ENCODE peak calls at places on chromosome 2, in five cellular contexts. R, E, Q, M and D are unnamed samples.

GRCh38 chr2:152466925-152467676 is 132.1 kb downstream of the FMNL2 start:
- DNase-seq in M (no peak), R (no peak), E (peak; percentile 70), Q (no peak), D (peak; percentile 94)

GRCh38 chr2:70937866-70938579 is 2.3 kb downstream of the ATP6V1B1 start:
- DNase-seq in M (no peak), Q (peak; percentile 35), E (peak; percentile 44), R (peak; percentile 51), D (no peak)

GRCh38 chr2:192030289-192030688 is 164.4 kb downstream of the TMEFF2 start:
- DNase-seq in E (no peak), R (peak; percentile 32), Q (no peak), M (no peak), D (peak; percentile 55)

GRCh38 chr2:68834737-68835136 is 36.5 kb downstream of the BMP10 start:
- DNase-seq in E (no peak), M (no peak), R (no peak), Q (no peak), D (no peak)

GRCh38 chr2:160742679-160743078 is 249.1 kb upstream of the RBMS1 start:
- DNase-seq in E (no peak), Q (no peak), R (no peak), M (no peak), D (peak; percentile 37)

GRCh38 chr2:176683565-176684210 is 414.4 kb downstream of the MTX2 start:
- DNase-seq in M (no peak), R (no peak), Q (no peak), E (no peak), D (peak; percentile 2)

GRCh38 chr2:111119004-111119846 is 1.5 kb upstream of the BCL2L11 start:
- DNase-seq in M (peak; percentile 16), E (peak; percentile 68), Q (no peak), R (peak; percentile 43), D (no peak)

GRCh38 chr2:27096748-27097297 is 10.3 kb downstream of the KHK start:
- DNase-seq in R (no peak), E (no peak), Q (no peak), M (no peak), D (no peak)

GRCh38 chr2:109213646-109214417 is 84.8 kb downstream of the SH3RF3 start:
- DNase-seq in E (peak; percentile 62), Q (peak; percentile 96), M (peak; percentile 30), R (no peak), D (peak; percentile 41)
- H3K4me3 ChIP-seq in E (no peak overlapping the region), Q (no peak overlapping the region), M (no peak overlapping the region), R (no peak overlapping the region), D (no peak overlapping the region)

GRCh38 chr2:155223781-155224406 is 525.4 kb downstream of the KCNJ3 start:
- DNase-seq in Q (no peak), M (no peak), E (no peak), R (peak; percentile 40), D (peak; percentile 20)
- TF ChIP-seq CTCF in Q (peak; percentile 63), M (no peak), E (no peak), R (peak; percentile 75), D (peak; percentile 9)

GRCh38 chr2:134099273-134099672 is 154.6 kb upstream of the MGAT5 start:
- DNase-seq in Q (no peak), R (no peak), E (no peak), M (no peak), D (no peak)
- H3K4me3 ChIP-seq in Q (no peak overlapping the region), R (no peak overlapping the region), E (no peak overlapping the region), M (no peak overlapping the region), D (no peak overlapping the region)

DNA sequence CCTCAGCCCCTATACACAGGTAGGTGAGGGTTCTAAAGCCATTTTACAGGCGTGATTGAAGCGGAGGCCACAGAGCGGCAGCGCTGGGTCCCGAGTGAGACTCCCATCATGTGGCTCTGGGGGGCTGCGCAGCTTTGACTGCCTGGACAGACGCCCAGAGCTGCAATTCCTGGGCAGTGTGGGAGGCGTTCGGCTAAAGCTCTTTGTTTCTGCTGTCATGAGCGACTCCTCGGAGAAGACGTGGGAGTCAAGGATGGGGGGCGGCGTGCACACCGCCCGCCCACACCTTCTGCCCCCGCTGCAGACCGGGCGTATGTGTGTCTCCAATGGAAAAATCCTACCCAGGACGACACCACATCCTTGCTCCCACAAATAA is 867 bp upstream of the LBH start:
- DNase-seq in M (no peak), R (peak; percentile 47), Q (no peak), E (peak; percentile 71), D (no peak)
- TF ChIP-seq CTCF in M (no peak), R (no peak), Q (no peak), E (no peak), D (no peak)

DNA sequence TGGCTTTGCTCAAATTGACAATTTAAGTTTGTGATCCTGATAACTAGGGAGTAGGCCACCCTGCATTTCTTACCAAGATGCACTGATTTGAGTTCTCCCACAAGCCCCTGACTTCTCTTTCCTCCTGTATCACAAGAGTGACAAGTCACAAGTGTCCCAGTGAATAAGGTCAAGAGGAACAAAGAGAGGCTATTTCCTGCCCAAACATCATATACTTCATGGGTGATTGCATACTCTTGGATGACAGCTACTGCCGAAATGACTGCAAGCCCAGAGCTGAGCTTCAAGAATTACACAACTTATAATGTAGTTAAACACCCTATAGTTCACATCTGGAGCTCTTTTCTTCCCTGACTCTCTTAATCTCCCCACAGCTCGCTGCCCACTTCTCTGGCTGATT is 289.8 kb upstream of the PARD3B start:
- DNase-seq in E (no peak), R (no peak), M (no peak), Q (no peak), D (no peak)
- H3K4me3 ChIP-seq in E (no peak overlapping the region), R (no peak overlapping the region), M (no peak overlapping the region), Q (no peak overlapping the region), D (no peak overlapping the region)

GRCh38 chr2:55419236-55419513 is 481 bp downstream of the CCDC88A start:
- DNase-seq in R (no peak), M (peak; percentile 4), Q (no peak), E (no peak), D (peak; percentile 33)
- TF ChIP-seq CTCF in R (no peak), M (no peak), Q (no peak), E (no peak), D (no peak)

DNA sequence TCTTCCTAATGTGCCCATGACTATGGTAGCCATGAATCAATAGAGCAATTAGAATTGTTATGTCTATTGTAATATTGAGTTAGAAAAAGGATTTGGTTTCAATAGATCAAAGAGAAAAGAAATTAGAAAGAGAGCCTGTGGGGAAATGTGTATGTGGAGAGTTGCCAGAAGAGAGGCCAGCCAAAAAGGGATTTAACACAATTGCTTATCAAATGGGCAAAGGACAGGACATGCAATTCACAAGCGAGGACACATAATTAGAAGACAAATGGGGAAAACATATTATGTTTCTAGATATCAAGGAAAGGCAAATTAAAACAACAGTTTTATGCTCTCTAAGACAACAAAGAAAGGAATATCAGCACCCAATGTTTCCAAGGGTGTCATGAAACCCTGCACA is 403.2 kb upstream of the KLHL29 start:
- DNase-seq in Q (no peak), M (no peak), E (no peak), R (no peak), D (no peak)
- H3K4me3 ChIP-seq in Q (no peak overlapping the region), M (no peak overlapping the region), E (no peak overlapping the region), R (no peak overlapping the region), D (no peak overlapping the region)